ENCODE peak calls at places on chromosomes 3 and 15, in ten cellular contexts. One of them, this sample, is unnamed. For H3K27me3, the result is how much of the 10 kb centered on the place peaks cover.

GRCh38 chr15:83207622-83208356 is at the start of gene HDGFL3:
- DNase-seq in neural progenitor cell: peak
- DNase-seq in psoas muscle: peak
- DNase-seq in dorsolateral prefrontal cortex: peak
- DNase-seq in GM23338: peak
- DNase-seq in fibroblast of lung: peak
- DNase-seq in Caco-2: peak
- DNase-seq in breast epithelium: peak
- DNase-seq in HL-60: peak
- DNase-seq in adrenal gland: peak
- DNase-seq in this sample: peak

GRCh38 chr3:152236741-152237140 is 32.0 kb upstream of the MBNL1 start:
- DNase-seq in psoas muscle: no peak
- DNase-seq in fibroblast of lung: peak
- DNase-seq in adrenal gland: no peak
- DNase-seq in breast epithelium: no peak
- DNase-seq in neural progenitor cell: no peak
- DNase-seq in Caco-2: no peak
- DNase-seq in HL-60: no peak
- DNase-seq in dorsolateral prefrontal cortex: no peak
- DNase-seq in GM23338: no peak
- DNase-seq in this sample: no peak

GRCh38 chr3:71371282-71371681 is 212.2 kb downstream of the FOXP1 start:
- DNase-seq in GM23338: no peak
- DNase-seq in psoas muscle: no peak
- DNase-seq in fibroblast of lung: peak
- DNase-seq in dorsolateral prefrontal cortex: no peak
- DNase-seq in HL-60: no peak
- DNase-seq in breast epithelium: no peak
- DNase-seq in neural progenitor cell: no peak
- DNase-seq in Caco-2: no peak
- DNase-seq in adrenal gland: no peak
- DNase-seq in this sample: no peak

GRCh38 chr15:101027920-101028319 is 108.8 kb downstream of the LRRK1 start:
- DNase-seq in fibroblast of lung: no peak
- DNase-seq in Caco-2: no peak
- DNase-seq in neural progenitor cell: no peak
- DNase-seq in psoas muscle: no peak
- DNase-seq in GM23338: no peak
- DNase-seq in breast epithelium: no peak
- DNase-seq in HL-60: no peak
- DNase-seq in dorsolateral prefrontal cortex: peak
- DNase-seq in adrenal gland: no peak
- DNase-seq in this sample: peak

GRCh38 chr3:117708601-117709000 is 999.0 kb downstream of the TUSC7 start:
- DNase-seq in adrenal gland: no peak
- DNase-seq in HL-60: no peak
- DNase-seq in breast epithelium: no peak
- DNase-seq in neural progenitor cell: no peak
- DNase-seq in dorsolateral prefrontal cortex: no peak
- DNase-seq in GM23338: no peak
- DNase-seq in psoas muscle: no peak
- DNase-seq in fibroblast of lung: peak
- DNase-seq in Caco-2: no peak
- DNase-seq in this sample: no peak

GRCh38 chr3:8665407-8665896 is 20.9 kb upstream of the SSUH2 start:
- DNase-seq in breast epithelium: no peak
- DNase-seq in psoas muscle: no peak
- DNase-seq in GM23338: no peak
- DNase-seq in HL-60: no peak
- DNase-seq in adrenal gland: no peak
- DNase-seq in Caco-2: no peak
- DNase-seq in neural progenitor cell: no peak
- DNase-seq in fibroblast of lung: peak
- DNase-seq in dorsolateral prefrontal cortex: no peak
- DNase-seq in this sample: no peak

GRCh38 chr3:114380233-114380645 is 86.4 kb downstream of the TIGIT start:
- DNase-seq in GM23338: no peak
- DNase-seq in Caco-2: peak
- DNase-seq in neural progenitor cell: peak
- DNase-seq in adrenal gland: peak
- DNase-seq in fibroblast of lung: peak
- DNase-seq in breast epithelium: peak
- DNase-seq in HL-60: no peak
- DNase-seq in psoas muscle: peak
- DNase-seq in dorsolateral prefrontal cortex: peak
- DNase-seq in this sample: peak

GRCh38 chr3:153552887-153553604 is 391.0 kb downstream of the RAP2B start:
- DNase-seq in breast epithelium: no peak
- DNase-seq in fibroblast of lung: no peak
- DNase-seq in psoas muscle: no peak
- DNase-seq in adrenal gland: no peak
- DNase-seq in dorsolateral prefrontal cortex: no peak
- DNase-seq in Caco-2: no peak
- DNase-seq in GM23338: no peak
- DNase-seq in neural progenitor cell: no peak
- DNase-seq in HL-60: no peak
- DNase-seq in this sample: no peak

GRCh38 chr3:18810306-18810661 is 338.0 kb upstream of the KCNH8 start:
- DNase-seq in neural progenitor cell: no peak
- DNase-seq in dorsolateral prefrontal cortex: no peak
- DNase-seq in adrenal gland: no peak
- DNase-seq in breast epithelium: no peak
- DNase-seq in psoas muscle: no peak
- DNase-seq in Caco-2: no peak
- DNase-seq in HL-60: no peak
- DNase-seq in fibroblast of lung: no peak
- DNase-seq in GM23338: no peak
- DNase-seq in this sample: no peak

GRCh38 chr3:183178833-183179549 is 16.5 kb upstream of the LAMP3 start:
- DNase-seq in HL-60: peak
- DNase-seq in fibroblast of lung: peak
- DNase-seq in psoas muscle: peak
- DNase-seq in neural progenitor cell: peak
- DNase-seq in GM23338: peak
- DNase-seq in Caco-2: peak
- DNase-seq in breast epithelium: no peak
- DNase-seq in dorsolateral prefrontal cortex: peak
- DNase-seq in adrenal gland: no peak
- DNase-seq in this sample: peak

GRCh38 chr3:41907330-41908073 is 54.4 kb downstream of the ULK4 start:
- DNase-seq in GM23338: no peak
- DNase-seq in neural progenitor cell: no peak
- DNase-seq in adrenal gland: no peak
- DNase-seq in fibroblast of lung: peak
- DNase-seq in HL-60: no peak
- DNase-seq in breast epithelium: no peak
- DNase-seq in dorsolateral prefrontal cortex: no peak
- DNase-seq in psoas muscle: no peak
- DNase-seq in Caco-2: no peak
- DNase-seq in this sample: no peak

GRCh38 chr3:32467333-32468070 is 35.1 kb downstream of the CMTM6 start:
- DNase-seq in fibroblast of lung: peak
- DNase-seq in HL-60: peak
- DNase-seq in Caco-2: peak
- DNase-seq in neural progenitor cell: peak
- DNase-seq in psoas muscle: peak
- DNase-seq in GM23338: peak
- DNase-seq in adrenal gland: peak
- DNase-seq in breast epithelium: peak
- DNase-seq in dorsolateral prefrontal cortex: peak
- DNase-seq in this sample: peak

GRCh38 chr3:128488995-128489859 is 3.8 kb downstream of the GATA2 start:
- DNase-seq in dorsolateral prefrontal cortex: no peak
- DNase-seq in Caco-2: peak
- DNase-seq in GM23338: peak
- DNase-seq in breast epithelium: no peak
- DNase-seq in adrenal gland: peak
- DNase-seq in neural progenitor cell: peak
- DNase-seq in fibroblast of lung: peak
- DNase-seq in psoas muscle: no peak
- DNase-seq in HL-60: peak
- DNase-seq in this sample: peak
- H3K27me3 ChIP-seq in dorsolateral prefrontal cortex: half or more
- H3K27me3 ChIP-seq in Caco-2: under half
- H3K27me3 ChIP-seq in GM23338: half or more
- H3K27me3 ChIP-seq in breast epithelium: under half
- H3K27me3 ChIP-seq in adrenal gland: half or more
- H3K27me3 ChIP-seq in neural progenitor cell: half or more
- H3K27me3 ChIP-seq in fibroblast of lung: half or more
- H3K27me3 ChIP-seq in psoas muscle: half or more
- H3K27me3 ChIP-seq in HL-60: under half
- H3K27me3 ChIP-seq in this sample: under half

DNA sequence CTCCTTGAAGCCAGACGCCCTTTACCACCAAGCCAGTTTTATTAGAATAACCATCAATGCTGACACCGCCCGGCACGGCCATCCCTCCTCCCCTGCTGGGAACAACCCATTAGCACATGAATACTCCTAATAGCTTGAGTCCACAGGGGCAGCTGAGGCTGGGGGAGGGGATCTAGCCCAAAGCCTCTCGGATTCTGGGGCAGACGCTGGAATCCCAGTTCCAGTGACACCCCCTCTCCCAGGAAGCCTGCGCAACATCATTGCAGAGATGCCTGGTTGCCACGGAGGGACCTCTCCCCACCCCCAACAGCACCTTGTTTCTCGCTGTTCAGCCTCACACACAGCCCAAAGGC is 1.2 kb upstream of the LINGO1 start:
- DNase-seq in HL-60: no peak
- DNase-seq in dorsolateral prefrontal cortex: no peak
- DNase-seq in Caco-2: no peak
- DNase-seq in GM23338: peak
- DNase-seq in adrenal gland: no peak
- DNase-seq in psoas muscle: no peak
- DNase-seq in fibroblast of lung: no peak
- DNase-seq in neural progenitor cell: peak
- DNase-seq in breast epithelium: no peak
- DNase-seq in this sample: no peak
- H3K27me3 ChIP-seq in HL-60: under half
- H3K27me3 ChIP-seq in dorsolateral prefrontal cortex: under half
- H3K27me3 ChIP-seq in Caco-2: under half
- H3K27me3 ChIP-seq in GM23338: under half
- H3K27me3 ChIP-seq in adrenal gland: under half
- H3K27me3 ChIP-seq in psoas muscle: half or more
- H3K27me3 ChIP-seq in fibroblast of lung: under half
- H3K27me3 ChIP-seq in neural progenitor cell: under half
- H3K27me3 ChIP-seq in breast epithelium: under half
- H3K27me3 ChIP-seq in this sample: under half

GRCh38 chr15:43260011-43260615 is 6.6 kb downstream of the TGM5 start:
- DNase-seq in dorsolateral prefrontal cortex: no peak
- DNase-seq in psoas muscle: no peak
- DNase-seq in breast epithelium: no peak
- DNase-seq in fibroblast of lung: no peak
- DNase-seq in HL-60: no peak
- DNase-seq in Caco-2: no peak
- DNase-seq in GM23338: no peak
- DNase-seq in neural progenitor cell: no peak
- DNase-seq in adrenal gland: no peak
- DNase-seq in this sample: no peak

GRCh38 chr15:43255376-43255775 is 11.4 kb downstream of the TGM5 start:
- DNase-seq in Caco-2: no peak
- DNase-seq in breast epithelium: no peak
- DNase-seq in dorsolateral prefrontal cortex: no peak
- DNase-seq in HL-60: no peak
- DNase-seq in neural progenitor cell: no peak
- DNase-seq in fibroblast of lung: no peak
- DNase-seq in psoas muscle: no peak
- DNase-seq in GM23338: no peak
- DNase-seq in adrenal gland: no peak
- DNase-seq in this sample: no peak

GRCh38 chr15:43253431-43254403 is 13.0 kb downstream of the TGM5 start:
- DNase-seq in HL-60: peak
- DNase-seq in Caco-2: no peak
- DNase-seq in fibroblast of lung: peak
- DNase-seq in dorsolateral prefrontal cortex: no peak
- DNase-seq in adrenal gland: no peak
- DNase-seq in neural progenitor cell: no peak
- DNase-seq in breast epithelium: no peak
- DNase-seq in GM23338: no peak
- DNase-seq in psoas muscle: peak
- DNase-seq in this sample: no peak

GRCh38 chr15:43258781-43259180 is 7.9 kb downstream of the TGM5 start:
- DNase-seq in fibroblast of lung: no peak
- DNase-seq in psoas muscle: no peak
- DNase-seq in neural progenitor cell: no peak
- DNase-seq in GM23338: no peak
- DNase-seq in Caco-2: no peak
- DNase-seq in dorsolateral prefrontal cortex: no peak
- DNase-seq in breast epithelium: no peak
- DNase-seq in adrenal gland: no peak
- DNase-seq in HL-60: no peak
- DNase-seq in this sample: no peak

DNA sequence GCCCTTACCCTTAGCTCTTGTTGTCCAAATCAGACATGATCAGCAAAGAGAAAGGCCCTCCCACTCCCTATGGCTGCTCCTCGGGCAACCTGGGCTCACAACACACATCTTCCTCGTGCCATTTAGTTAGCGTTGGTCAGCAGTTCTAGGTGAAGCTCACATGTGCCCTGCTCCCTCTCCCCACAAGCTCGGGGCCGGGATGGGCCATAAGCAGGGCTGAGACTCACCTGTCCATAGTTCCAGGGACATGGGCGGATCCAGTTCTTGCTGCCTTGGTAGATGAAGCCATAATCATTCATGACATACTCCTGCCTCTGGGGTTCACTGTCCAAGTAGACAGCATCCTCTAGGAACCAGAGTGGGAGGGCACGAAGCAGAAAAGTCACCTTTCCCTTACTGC is 10.4 kb downstream of the TGM5 start:
- DNase-seq in breast epithelium: no peak
- DNase-seq in HL-60: no peak
- DNase-seq in GM23338: no peak
- DNase-seq in neural progenitor cell: no peak
- DNase-seq in adrenal gland: no peak
- DNase-seq in fibroblast of lung: no peak
- DNase-seq in psoas muscle: no peak
- DNase-seq in Caco-2: no peak
- DNase-seq in dorsolateral prefrontal cortex: no peak
- DNase-seq in this sample: no peak
- H3K27me3 ChIP-seq in breast epithelium: under half
- H3K27me3 ChIP-seq in HL-60: under half
- H3K27me3 ChIP-seq in GM23338: under half
- H3K27me3 ChIP-seq in neural progenitor cell: under half
- H3K27me3 ChIP-seq in adrenal gland: under half
- H3K27me3 ChIP-seq in fibroblast of lung: under half
- H3K27me3 ChIP-seq in psoas muscle: under half
- H3K27me3 ChIP-seq in Caco-2: under half
- H3K27me3 ChIP-seq in dorsolateral prefrontal cortex: under half
- H3K27me3 ChIP-seq in this sample: under half

DNA sequence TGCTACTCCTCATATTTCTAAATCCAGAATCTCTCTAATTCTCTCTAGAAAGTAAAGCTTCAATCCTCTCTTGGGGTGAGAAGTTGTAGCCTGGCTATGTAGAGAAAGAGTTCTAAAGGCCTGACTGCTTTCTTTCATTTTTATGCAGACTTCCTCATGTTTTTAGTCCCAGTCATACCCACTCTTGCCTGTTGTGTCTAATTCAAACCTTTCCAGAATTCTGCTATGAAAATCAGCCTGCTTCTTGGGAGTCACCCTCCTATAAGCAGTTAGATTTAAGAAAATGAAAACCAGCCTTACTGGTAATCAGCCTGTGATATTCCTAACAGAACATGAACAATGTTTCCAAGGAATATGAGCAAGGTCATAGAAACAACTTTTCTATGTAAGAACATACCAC is 14.8 kb upstream of the ZNF639 start:
- DNase-seq in breast epithelium: no peak
- DNase-seq in adrenal gland: no peak
- DNase-seq in psoas muscle: no peak
- DNase-seq in fibroblast of lung: no peak
- DNase-seq in neural progenitor cell: no peak
- DNase-seq in Caco-2: no peak
- DNase-seq in HL-60: no peak
- DNase-seq in dorsolateral prefrontal cortex: no peak
- DNase-seq in GM23338: no peak
- DNase-seq in this sample: no peak
- H3K27me3 ChIP-seq in breast epithelium: under half
- H3K27me3 ChIP-seq in adrenal gland: under half
- H3K27me3 ChIP-seq in psoas muscle: under half
- H3K27me3 ChIP-seq in fibroblast of lung: under half
- H3K27me3 ChIP-seq in neural progenitor cell: under half
- H3K27me3 ChIP-seq in Caco-2: under half
- H3K27me3 ChIP-seq in HL-60: under half
- H3K27me3 ChIP-seq in dorsolateral prefrontal cortex: under half
- H3K27me3 ChIP-seq in GM23338: under half
- H3K27me3 ChIP-seq in this sample: under half

This sample was measured in uterus.